ENCODE peak calls at places on chromosomes 5 and 9, in six cellular contexts. K is PC-9, A is progenitor cell of endocrine pancreas, W is fibroblast of pulmonary artery, E is dorsolateral prefrontal cortex, R is psoas muscle. J is an unnamed sample.

GRCh38 chr5:51396797-51397196 is 13.5 kb downstream of the ISL1 start:
- DNase-seq in K (no peak), W (no peak), E (no peak), R (no peak), A (no peak), J (no peak)

GRCh38 chr5:132411382-132411925 is 41.9 kb downstream of the SLC22A5 start:
- DNase-seq in K (peak), A (no peak), R (no peak), W (no peak), E (no peak), J (no peak)

GRCh38 chr5:143262393-143263174 is 140.9 kb downstream of the NR3C1 start:
- DNase-seq in R (no peak), E (no peak), W (peak), A (no peak), K (no peak), J (no peak)

GRCh38 chr9:33082538-33083326 is 6.3 kb upstream of the SMU1 start:
- DNase-seq in A (no peak), E (peak), R (peak), K (no peak), W (no peak), J (peak)

GRCh38 chr5:43231977-43232376 is 40.0 kb downstream of the NIM1K start:
- DNase-seq in K (peak), R (no peak), A (no peak), W (peak), E (no peak), J (no peak)

GRCh38 chr9:22206833-22207232 is 197.7 kb upstream of the CDKN2B start:
- DNase-seq in E (no peak), W (no peak), R (no peak), K (no peak), A (no peak), J (no peak)

GRCh38 chr5:54769072-54769471 is 216.3 kb downstream of the ESM1 start:
- DNase-seq in W (no peak), A (no peak), K (no peak), R (no peak), E (no peak), J (no peak)

GRCh38 chr9:134843740-134844139 is 36.9 kb upstream of the FCN2 start:
- DNase-seq in A (no peak), R (no peak), K (no peak), W (no peak), E (no peak), J (no peak)

GRCh38 chr5:81749562-81750307 is 1.2 kb downstream of the SSBP2 start:
- DNase-seq in A (peak), W (peak), R (peak), E (peak), K (peak), J (peak)

GRCh38 chr9:33329996-33330395 is 39.7 kb downstream of the NFX1 start:
- DNase-seq in W (peak), A (no peak), R (no peak), K (no peak), E (no peak), J (no peak)

GRCh38 chr5:162160401-162160800 is 92.8 kb downstream of the GABRG2 start:
- DNase-seq in K (no peak), R (no peak), E (no peak), W (no peak), A (no peak), J (no peak)

GRCh38 chr5:33936004-33936380 is 194 bp upstream of the RXFP3 start:
- DNase-seq in A (peak), K (peak), E (no peak), R (peak), W (peak), J (peak)

GRCh38 chr9:125747765-125748510 is 765 bp downstream of the PBX3 start:
- DNase-seq in A (peak), W (no peak), K (peak), E (peak), R (peak), J (no peak)

GRCh38 chr5:169628891-169629290 is 8.2 kb upstream of the DOCK2 start:
- DNase-seq in R (no peak), W (no peak), A (no peak), E (no peak), K (no peak), J (no peak)

GRCh38 chr5:137833463-137833862 is 34.2 kb upstream of the MYOT start:
- DNase-seq in R (no peak), W (peak), E (no peak), K (peak), A (no peak), J (no peak)

GRCh38 chr5:6713274-6714181 is at the start of gene TENT4A:
- DNase-seq in K (peak), E (no peak), A (no peak), R (peak), W (no peak), J (no peak)

GRCh38 chr9:117076571-117077300 is 338.1 kb downstream of the ASTN2 start:
- DNase-seq in R (no peak), A (no peak), W (no peak), K (no peak), E (no peak), J (no peak)

GRCh38 chr9:35110327-35110758 is 5.3 kb downstream of the ATOSB start:
- DNase-seq in K (no peak), W (peak), R (peak), E (no peak), A (no peak), J (no peak)

GRCh38 chr5:106288977-106289376 is 1381.8 kb downstream of the EFNA5 start:
- DNase-seq in E (no peak), W (peak), A (no peak), R (no peak), K (no peak), J (no peak)

GRCh38 chr5:156481741-156482140 is 154.8 kb downstream of the SGCD start:
- DNase-seq in W (no peak), A (no peak), E (no peak), R (no peak), K (no peak), J (no peak)

GRCh38 chr9:37036237-37037136 is 2.4 kb upstream of the PAX5 start:
- DNase-seq in K (peak), E (no peak), A (no peak), R (peak), W (peak), J (no peak)

GRCh38 chr5:14082973-14083372 is 60.2 kb upstream of the TRIO start:
- DNase-seq in A (no peak), W (no peak), K (no peak), R (no peak), E (no peak), J (no peak)

GRCh38 chr9:127942152-127943010 is 4.7 kb upstream of the DPM2 start:
- DNase-seq in A (peak), E (peak), K (peak), W (peak), R (peak), J (no peak)

GRCh38 chr5:14413331-14413750 is 168.3 kb upstream of the OTULINL start:
- DNase-seq in A (no peak), W (no peak), R (no peak), E (no peak), K (no peak), J (no peak)

DNA sequence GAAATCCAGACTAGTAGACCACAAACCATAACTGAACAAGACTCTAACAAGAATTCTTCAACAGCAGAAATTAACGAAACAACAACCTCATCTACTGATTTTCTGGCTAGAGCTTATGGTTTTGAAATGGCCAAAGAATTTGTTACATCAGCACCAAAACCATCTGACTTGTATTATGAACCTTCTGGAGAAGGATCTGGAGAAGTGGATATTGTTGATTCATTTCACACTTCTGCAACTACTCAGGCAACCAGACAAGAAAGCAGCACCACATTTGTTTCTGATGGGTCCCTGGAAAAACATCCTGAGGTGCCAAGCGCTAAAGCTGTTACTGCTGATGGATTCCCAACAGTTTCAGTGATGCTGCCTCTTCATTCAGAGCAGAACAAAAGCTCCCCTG is 68.6 kb downstream of the VCAN start:
- DNase-seq in E (no peak), K (no peak), R (no peak), W (no peak), A (no peak), J (no peak)
- TF ChIP-seq CTCF in E (no peak), K (no peak), R (no peak), W (no peak), A (no peak), J (no peak)

GRCh38 chr5:173099461-173099860 is 43.3 kb downstream of the CREBRF start:
- DNase-seq in W (no peak), E (no peak), K (no peak), A (no peak), R (no peak), J (no peak)
- TF ChIP-seq CTCF in W (no peak), E (no peak), K (no peak), A (no peak), R (no peak), J (no peak)

DNA sequence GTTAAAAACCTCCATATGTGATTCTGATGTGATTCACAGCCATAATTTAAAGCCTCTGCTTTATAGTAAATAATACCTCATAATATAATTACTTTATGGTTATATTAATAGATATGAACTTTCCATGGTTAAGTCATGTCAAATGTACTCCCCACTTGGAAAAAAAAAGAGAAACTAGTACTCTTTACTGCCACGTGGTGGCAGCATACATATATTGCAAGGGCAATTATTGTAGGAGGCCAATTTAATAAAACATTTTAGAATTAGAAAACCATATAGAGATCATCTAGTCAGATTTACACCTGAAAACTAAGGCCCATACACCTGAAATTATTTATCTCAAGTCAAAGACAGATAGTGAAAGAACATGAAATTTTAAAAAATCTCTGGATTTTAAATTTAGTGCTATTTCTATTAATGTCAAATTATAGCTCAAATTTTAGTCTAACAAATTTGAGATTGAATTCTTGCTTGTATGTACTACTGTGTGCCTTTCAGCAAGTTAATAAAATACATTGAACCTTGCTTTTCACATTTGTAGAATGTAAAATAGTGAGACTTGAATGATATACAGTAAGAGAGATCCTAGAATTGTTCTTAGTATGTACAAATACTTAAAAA is 603.6 kb downstream of the TLE4 start:
- DNase-seq in K (no peak), A (no peak), E (no peak), W (peak), R (no peak), J (no peak)
- TF ChIP-seq CTCF in K (peak), A (peak), E (peak), W (peak), R (peak), J (peak)

GRCh38 chr5:75050415-75050814 is 1.9 kb downstream of the GCNT4 start:
- DNase-seq in R (no peak), A (no peak), K (no peak), E (no peak), W (peak), J (no peak)
- TF ChIP-seq CTCF in R (no peak), A (peak), K (no peak), E (no peak), W (peak), J (no peak)

J was measured in chondrocyte.